ENCODE peak calls at places on chromosomes 1 and 21, in eight cellular contexts. Y, L, A, J, F, D, Z and O are unnamed samples.

GRCh38 chr1:238029126-238029525 is 138.4 kb upstream of the ZP4 start:
- DNase-seq in D (no peak), L (no peak), Y (no peak), A (no peak), F (no peak), J (no peak), Z (no peak), O (no peak)

GRCh38 chr1:63662056-63662836 is 69.0 kb downstream of the PGM1 start:
- DNase-seq in Y (no peak), J (peak; percentile 76), A (peak; percentile 64), D (peak; percentile 37), Z (no peak), L (peak; percentile 87), F (no peak), O (no peak)

GRCh38 chr1:74737360-74737759 is 4.4 kb downstream of the TYW3 start:
- DNase-seq in Y (no peak), D (no peak), A (no peak), Z (no peak), L (no peak), J (no peak), F (no peak), O (no peak)

GRCh38 chr1:166859597-166859996 is 16.5 kb downstream of the TADA1 start:
- DNase-seq in D (no peak), Z (no peak), A (no peak), Y (no peak), L (no peak), F (no peak), J (no peak), O (no peak)

GRCh38 chr1:171794085-171794484 is 12.6 kb downstream of the METTL13 start:
- DNase-seq in J (peak; percentile 30), Z (no peak), A (no peak), L (peak; percentile 54), F (no peak), D (no peak), Y (no peak), O (no peak)

GRCh38 chr1:32695098-32695904 is 7.3 kb downstream of the SYNC start:
- DNase-seq in D (peak; percentile 90), A (peak; percentile 63), J (peak; percentile 64), Z (no peak), L (peak; percentile 63), F (no peak), Y (no peak), O (no peak)

GRCh38 chr1:73953186-73953585 is 244.8 kb downstream of the LRRIQ3 start:
- DNase-seq in F (no peak), L (no peak), Y (no peak), A (no peak), Z (no peak), D (no peak), J (no peak), O (no peak)

GRCh38 chr1:154193821-154194220 is 1.9 kb upstream of the TPM3 start:
- DNase-seq in D (peak; percentile 46), A (no peak), L (no peak), J (peak; percentile 49), Y (no peak), F (no peak), Z (no peak), O (no peak)

GRCh38 chr1:193113258-193113991 is 8.2 kb upstream of the GLRX2 start:
- DNase-seq in F (no peak), D (no peak), Z (no peak), J (no peak), A (no peak), Y (no peak), L (peak; percentile 30), O (no peak)

GRCh38 chr1:37602750-37603694 is 7.3 kb upstream of the GNL2 start:
- DNase-seq in F (peak; percentile 38), Z (peak; percentile 55), Y (peak; percentile 50), A (no peak), L (peak; percentile 29), D (no peak), J (peak; percentile 39), O (peak; percentile 11)

GRCh38 chr1:104648269-104648691 is 898.6 kb downstream of the AMY1C start:
- DNase-seq in Z (peak; percentile 48), D (no peak), A (no peak), Y (peak; percentile 4), F (no peak), L (peak; percentile 1), J (peak; percentile 2), O (peak; percentile 41)

GRCh38 chr1:182248721-182249120 is 142.9 kb downstream of the GLUL start:
- DNase-seq in D (no peak), F (no peak), L (no peak), Y (no peak), A (no peak), J (no peak), Z (no peak), O (no peak)

GRCh38 chr21:15775981-15776380 is 46.2 kb downstream of the USP25 start:
- DNase-seq in Z (no peak), F (no peak), D (no peak), L (peak; percentile 97), A (peak; percentile 82), J (peak; percentile 54), Y (no peak), O (no peak)

GRCh38 chr1:22447581-22448215 is 4.0 kb upstream of the ZBTB40 start:
- DNase-seq in Y (no peak), J (peak; percentile 49), F (no peak), D (no peak), L (peak; percentile 75), A (peak; percentile 52), Z (no peak), O (no peak)

GRCh38 chr1:21174230-21174629 is 2.5 kb downstream of the EIF4G3 start:
- DNase-seq in J (no peak), D (no peak), Y (no peak), Z (no peak), A (no peak), F (no peak), L (no peak), O (no peak)